ENCODE peak calls at places on chromosomes 4 and X, in four cellular contexts. One of them, this sample, is unnamed.

GRCh38 chr4:10403633-10404445 is 53.4 kb downstream of the ZNF518B start:
- DNase-seq in thoracic aorta: no peak
- DNase-seq in AG04450: no peak
- DNase-seq in suprapubic skin: no peak
- DNase-seq in this sample: peak; percentile 67

GRCh38 chr4:158630893-158631292 is 40.8 kb downstream of the C4orf46 start:
- DNase-seq in thoracic aorta: no peak
- DNase-seq in suprapubic skin: no peak
- DNase-seq in AG04450: no peak
- DNase-seq in this sample: no peak

GRCh38 chr4:144954224-144954623 is 143.8 kb downstream of the ANAPC10 start:
- DNase-seq in thoracic aorta: no peak
- DNase-seq in suprapubic skin: no peak
- DNase-seq in AG04450: no peak
- DNase-seq in this sample: peak; percentile 45

GRCh38 chrX:154295664-154296310 is at the start of gene TKTL1:
- DNase-seq in suprapubic skin: no peak
- DNase-seq in AG04450: no peak
- DNase-seq in thoracic aorta: no peak
- DNase-seq in this sample: no peak

GRCh38 chr4:93828332-93828829 is at the start of gene ATOH1:
- DNase-seq in suprapubic skin: no peak
- DNase-seq in AG04450: no peak
- DNase-seq in thoracic aorta: no peak
- DNase-seq in this sample: peak; percentile 94

GRCh38 chrX:147735364-147735763 is 176.4 kb upstream of the FMR1 start:
- DNase-seq in AG04450: no peak
- DNase-seq in thoracic aorta: no peak
- DNase-seq in suprapubic skin: no peak
- DNase-seq in this sample: no peak

GRCh38 chrX:81412428-81412827 is 210.5 kb downstream of the SH3BGRL start:
- DNase-seq in AG04450: no peak
- DNase-seq in suprapubic skin: no peak
- DNase-seq in thoracic aorta: no peak
- DNase-seq in this sample: no peak

GRCh38 chr4:169869487-169869886 is 111.7 kb upstream of the HPF1 start:
- DNase-seq in suprapubic skin: no peak
- DNase-seq in AG04450: no peak
- DNase-seq in thoracic aorta: no peak
- DNase-seq in this sample: no peak

GRCh38 chr4:175906397-175906796 is 94.3 kb upstream of the GPM6A start:
- DNase-seq in AG04450: no peak
- DNase-seq in suprapubic skin: no peak
- DNase-seq in thoracic aorta: no peak
- DNase-seq in this sample: no peak

GRCh38 chrX:119240356-119240755 is 4.3 kb downstream of the PGRMC1 start:
- DNase-seq in suprapubic skin: no peak
- DNase-seq in AG04450: no peak
- DNase-seq in thoracic aorta: no peak
- DNase-seq in this sample: no peak

GRCh38 chrX:63686878-63687714 is 97.9 kb downstream of the ARHGEF9 start:
- DNase-seq in thoracic aorta: no peak
- DNase-seq in AG04450: peak; percentile 4
- DNase-seq in suprapubic skin: no peak
- DNase-seq in this sample: peak; percentile 57

GRCh38 chr4:102169345-102169744 is 175.9 kb downstream of the SLC39A8 start:
- DNase-seq in suprapubic skin: no peak
- DNase-seq in AG04450: no peak
- DNase-seq in thoracic aorta: no peak
- DNase-seq in this sample: peak; percentile 67

GRCh38 chr4:2689114-2689513 is 67.0 kb downstream of the TNIP2 start:
- DNase-seq in AG04450: no peak
- DNase-seq in thoracic aorta: no peak
- DNase-seq in suprapubic skin: no peak
- DNase-seq in this sample: no peak

GRCh38 chr4:832536-832935 is 6.6 kb upstream of the CPLX1 start:
- DNase-seq in AG04450: no peak
- DNase-seq in suprapubic skin: peak; percentile 54
- DNase-seq in thoracic aorta: no peak
- DNase-seq in this sample: no peak

GRCh38 chr4:82284475-82284857 is 89.3 kb downstream of the HNRNPD start:
- DNase-seq in AG04450: no peak
- DNase-seq in thoracic aorta: no peak
- DNase-seq in suprapubic skin: no peak
- DNase-seq in this sample: no peak

GRCh38 chrX:144801786-144802185 is 445.5 kb upstream of the SPANXN1 start:
- DNase-seq in suprapubic skin: no peak
- DNase-seq in thoracic aorta: no peak
- DNase-seq in AG04450: no peak
- DNase-seq in this sample: no peak

GRCh38 chrX:63922221-63922620 is 137.2 kb upstream of the ARHGEF9 start:
- DNase-seq in suprapubic skin: no peak
- DNase-seq in AG04450: no peak
- DNase-seq in thoracic aorta: no peak
- DNase-seq in this sample: no peak

GRCh38 chr4:106628616-106629606 is 260.3 kb upstream of the GIMD1 start:
- DNase-seq in AG04450: no peak
- DNase-seq in thoracic aorta: no peak
- DNase-seq in suprapubic skin: no peak
- DNase-seq in this sample: no peak

GRCh38 chr4:186757696-186758330 is 34.2 kb upstream of the FAT1 start:
- DNase-seq in thoracic aorta: no peak
- DNase-seq in AG04450: no peak
- DNase-seq in suprapubic skin: no peak
- DNase-seq in this sample: no peak

GRCh38 chr4:58515206-58515605 is 1405.0 kb upstream of the IGFBP7 start:
- DNase-seq in suprapubic skin: no peak
- DNase-seq in AG04450: no peak
- DNase-seq in thoracic aorta: no peak
- DNase-seq in this sample: no peak

GRCh38 chrX:37353646-37354045 is 4.5 kb downstream of the PRRG1 start:
- DNase-seq in thoracic aorta: no peak
- DNase-seq in suprapubic skin: no peak
- DNase-seq in AG04450: no peak
- DNase-seq in this sample: no peak

GRCh38 chrX:49147907-49148306 is 14.7 kb upstream of the MAGIX start:
- DNase-seq in thoracic aorta: no peak
- DNase-seq in AG04450: no peak
- DNase-seq in suprapubic skin: no peak
- DNase-seq in this sample: no peak

GRCh38 chrX:88886908-88887307 is 139.9 kb downstream of the CPXCR1 start:
- DNase-seq in suprapubic skin: no peak
- DNase-seq in thoracic aorta: no peak
- DNase-seq in AG04450: no peak
- DNase-seq in this sample: peak; percentile 49

GRCh38 chrX:94515009-94515408 is 841.0 kb downstream of the FAM133A start:
- DNase-seq in suprapubic skin: no peak
- DNase-seq in thoracic aorta: no peak
- DNase-seq in AG04450: no peak
- DNase-seq in this sample: no peak

GRCh38 chr4:34323549-34324325 is 1920.6 kb downstream of the ARAP2 start:
- DNase-seq in thoracic aorta: no peak
- DNase-seq in suprapubic skin: no peak
- DNase-seq in AG04450: no peak
- DNase-seq in this sample: peak; percentile 32

GRCh38 chr4:32203340-32203739 is 1483.2 kb downstream of the PCDH7 start:
- DNase-seq in suprapubic skin: no peak
- DNase-seq in AG04450: no peak
- DNase-seq in thoracic aorta: no peak
- DNase-seq in this sample: no peak

GRCh38 chrX:17550011-17550410 is 175.0 kb downstream of the NHS start:
- DNase-seq in AG04450: no peak
- DNase-seq in suprapubic skin: no peak
- DNase-seq in thoracic aorta: no peak
- DNase-seq in this sample: no peak

GRCh38 chrX:35682481-35682880 is 115.7 kb upstream of the MAGEB16 start:
- DNase-seq in AG04450: no peak
- DNase-seq in suprapubic skin: no peak
- DNase-seq in thoracic aorta: no peak
- DNase-seq in this sample: no peak

GRCh38 chr4:168549145-168549544 is 52.3 kb downstream of the PALLD start:
- DNase-seq in suprapubic skin: no peak
- DNase-seq in AG04450: no peak
- DNase-seq in thoracic aorta: no peak
- DNase-seq in this sample: no peak

GRCh38 chr4:139560396-139561084 is 4.5 kb upstream of the SETD7 start:
- DNase-seq in thoracic aorta: no peak
- DNase-seq in suprapubic skin: no peak
- DNase-seq in AG04450: no peak
- DNase-seq in this sample: peak; percentile 81

GRCh38 chrX:816411-816810 is 185.8 kb downstream of the SHOX start:
- DNase-seq in suprapubic skin: no peak
- DNase-seq in AG04450: no peak
- DNase-seq in thoracic aorta: no peak
- DNase-seq in this sample: peak; percentile 10

GRCh38 chr4:74161676-74162450 is 3.9 kb downstream of the MTHFD2L start:
- DNase-seq in thoracic aorta: no peak
- DNase-seq in AG04450: no peak
- DNase-seq in suprapubic skin: no peak
- DNase-seq in this sample: no peak

GRCh38 chrX:113400193-113400704 is 559.6 kb upstream of the AMOT start:
- DNase-seq in thoracic aorta: no peak
- DNase-seq in AG04450: no peak
- DNase-seq in suprapubic skin: no peak
- DNase-seq in this sample: peak; percentile 56

GRCh38 chrX:38694394-38694793 is 106.9 kb upstream of the MID1IP1 start:
- DNase-seq in AG04450: no peak
- DNase-seq in thoracic aorta: no peak
- DNase-seq in suprapubic skin: no peak
- DNase-seq in this sample: no peak

GRCh38 chrX:15241258-15241657 is 28.6 kb downstream of the ASB9 start:
- DNase-seq in AG04450: no peak
- DNase-seq in thoracic aorta: no peak
- DNase-seq in suprapubic skin: no peak
- DNase-seq in this sample: no peak

GRCh38 chrX:15245896-15246295 is 24.0 kb downstream of the ASB9 start:
- DNase-seq in thoracic aorta: no peak
- DNase-seq in AG04450: no peak
- DNase-seq in suprapubic skin: no peak
- DNase-seq in this sample: no peak

GRCh38 chrX:15240414-15240813 is 29.5 kb downstream of the ASB9 start:
- DNase-seq in suprapubic skin: no peak
- DNase-seq in AG04450: no peak
- DNase-seq in thoracic aorta: no peak
- DNase-seq in this sample: no peak

GRCh38 chrX:15242899-15243555 is 26.9 kb downstream of the ASB9 start:
- DNase-seq in suprapubic skin: no peak
- DNase-seq in AG04450: peak; percentile 0
- DNase-seq in thoracic aorta: no peak
- DNase-seq in this sample: no peak

DNA sequence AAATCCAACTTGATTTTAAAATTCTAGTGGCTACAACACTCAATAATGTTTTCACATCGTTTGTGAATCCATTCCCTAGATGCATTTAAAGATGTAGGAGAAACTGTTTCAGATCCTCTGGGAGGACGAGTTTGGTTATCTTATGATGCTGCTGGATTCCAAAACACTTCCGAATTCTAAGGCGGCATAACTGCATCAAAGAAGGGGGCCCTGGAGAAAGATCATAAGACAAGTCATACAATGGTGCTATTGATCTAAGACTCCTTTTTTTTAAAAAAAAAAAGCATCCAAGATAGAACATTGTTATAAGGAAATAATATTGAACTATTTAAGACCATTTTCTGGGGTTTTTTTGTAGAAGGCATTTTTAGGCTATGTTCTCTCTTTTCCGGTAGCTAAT is 25.5 kb downstream of the ASB9 start:
- DNase-seq in AG04450: no peak
- DNase-seq in suprapubic skin: no peak
- DNase-seq in thoracic aorta: no peak
- DNase-seq in this sample: no peak
- H3K27me3 ChIP-seq in AG04450: no peaks in the 10 kb centered on the region
- H3K27me3 ChIP-seq in suprapubic skin: no peaks in the 10 kb centered on the region
- H3K27me3 ChIP-seq in thoracic aorta: no peaks in the 10 kb centered on the region
- H3K27me3 ChIP-seq in this sample: no peaks in the 10 kb centered on the region

DNA sequence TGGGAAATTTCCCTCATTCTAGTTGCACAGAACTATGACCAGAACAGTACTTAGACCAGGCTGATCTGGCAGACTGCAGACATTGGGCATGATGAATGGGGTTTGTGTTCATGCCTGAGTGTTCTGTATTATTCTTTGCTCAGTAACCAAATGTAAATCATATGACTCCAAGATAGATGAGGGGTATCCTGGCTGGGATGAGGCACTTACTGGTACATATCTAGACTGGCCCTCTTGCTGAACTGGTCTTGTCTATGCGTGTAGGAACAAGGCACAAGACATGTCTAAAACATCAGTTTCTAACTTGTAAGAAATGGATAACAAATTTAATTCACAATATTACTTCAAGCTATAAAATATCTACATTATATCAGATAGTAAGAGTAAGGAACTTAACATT is 50.3 kb upstream of the GEMIN8 start:
- DNase-seq in AG04450: no peak
- DNase-seq in suprapubic skin: no peak
- DNase-seq in thoracic aorta: no peak
- DNase-seq in this sample: no peak
- H3K4me3 ChIP-seq in AG04450: no peak overlapping the region
- H3K4me3 ChIP-seq in suprapubic skin: no peak overlapping the region
- H3K4me3 ChIP-seq in thoracic aorta: no peak overlapping the region
- H3K4me3 ChIP-seq in this sample: no peak overlapping the region

GRCh38 chr4:26870576-26871260 is 10.1 kb downstream of the STIM2 start:
- DNase-seq in AG04450: no peak
- DNase-seq in suprapubic skin: no peak
- DNase-seq in thoracic aorta: no peak
- DNase-seq in this sample: no peak

GRCh38 chr4:26877417-26877816 is 16.8 kb downstream of the STIM2 start:
- DNase-seq in AG04450: no peak
- DNase-seq in thoracic aorta: no peak
- DNase-seq in suprapubic skin: no peak
- DNase-seq in this sample: no peak

GRCh38 chr4:26873391-26874026 is 12.9 kb downstream of the STIM2 start:
- DNase-seq in thoracic aorta: no peak
- DNase-seq in suprapubic skin: no peak
- DNase-seq in AG04450: no peak
- DNase-seq in this sample: no peak

GRCh38 chr4:26871611-26872010 is 11.0 kb downstream of the STIM2 start:
- DNase-seq in AG04450: no peak
- DNase-seq in thoracic aorta: no peak
- DNase-seq in suprapubic skin: no peak
- DNase-seq in this sample: no peak

GRCh38 chr4:26874110-26874509 is 13.5 kb downstream of the STIM2 start:
- DNase-seq in AG04450: no peak
- DNase-seq in suprapubic skin: no peak
- DNase-seq in thoracic aorta: no peak
- DNase-seq in this sample: peak; percentile 53
- H3K9me3 ChIP-seq in AG04450: no peaks in the 10 kb centered on the region
- H3K9me3 ChIP-seq in suprapubic skin: no peaks in the 10 kb centered on the region
- H3K9me3 ChIP-seq in thoracic aorta: no peaks in the 10 kb centered on the region
- H3K9me3 ChIP-seq in this sample: peaks cover 9% of the 10 kb centered on the region

DNA sequence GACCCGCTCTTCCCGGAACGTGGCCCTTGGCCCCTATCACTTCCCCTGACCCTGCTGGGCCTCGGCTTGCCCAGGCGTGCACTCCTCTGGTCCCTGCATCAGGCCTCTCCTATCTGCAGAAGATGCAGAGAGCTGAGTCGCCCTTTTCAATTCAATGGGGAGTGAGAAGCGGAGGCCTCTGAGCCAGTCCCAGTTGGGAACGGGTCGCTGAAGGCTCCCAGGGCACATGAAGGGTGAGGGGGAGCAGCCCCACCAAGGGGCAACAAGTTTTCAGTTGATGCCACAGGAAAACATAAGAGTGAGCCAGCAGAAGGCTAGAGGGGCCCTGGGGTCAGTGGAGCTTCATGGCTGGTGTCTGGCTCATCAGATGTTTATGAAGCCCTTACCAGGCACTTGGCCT is 17.1 kb downstream of the PSAPL1 start:
- DNase-seq in AG04450: no peak
- DNase-seq in suprapubic skin: peak; percentile 21
- DNase-seq in thoracic aorta: no peak
- DNase-seq in this sample: peak; percentile 43
- H3K27me3 ChIP-seq in AG04450: peaks cover 10% of the 10 kb centered on the region
- H3K27me3 ChIP-seq in suprapubic skin: peaks cover 2% of the 10 kb centered on the region
- H3K27me3 ChIP-seq in thoracic aorta: no peaks in the 10 kb centered on the region
- H3K27me3 ChIP-seq in this sample: no peaks in the 10 kb centered on the region

This sample was measured in endodermal cell.